ENCODE peak calls at places on chromosomes 2 and 18, in eight cellular contexts. A, U, I, C, Y, X, D and M are unnamed samples.

GRCh38 chr2:65595641-65596040 is 163.2 kb upstream of the SPRED2 start:
- DNase-seq in A (no peak), Y (no peak), I (no peak), U (no peak), D (peak; percentile 8), C (no peak), X (no peak), M (no peak)

GRCh38 chr2:127641846-127642510 is 4.0 kb upstream of the GPR17 start:
- DNase-seq in Y (no peak), A (no peak), U (no peak), I (no peak), C (peak; percentile 79), D (no peak), X (no peak), M (no peak)

GRCh38 chr2:128534688-128535392 is 216.2 kb upstream of the HS6ST1 start:
- DNase-seq in Y (no peak), A (no peak), X (no peak), U (no peak), D (no peak), I (no peak), C (no peak), M (no peak)

GRCh38 chr2:136232447-136233172 is 114.7 kb upstream of the CXCR4 start:
- DNase-seq in U (no peak), C (no peak), X (no peak), Y (no peak), A (no peak), I (no peak), D (no peak), M (no peak)

GRCh38 chr18:76977108-76977621 is 154.8 kb downstream of the ZNF236 start:
- DNase-seq in Y (no peak), D (no peak), A (no peak), U (peak; percentile 55), C (no peak), X (no peak), I (peak; percentile 72), M (no peak)

GRCh38 chr2:72828840-72829507 is 3.1 kb upstream of the EXOC6B start:
- DNase-seq in X (no peak), C (no peak), I (no peak), U (no peak), A (no peak), D (no peak), Y (no peak), M (no peak)

GRCh38 chr18:11752116-11752911 is 63.2 kb downstream of the GNAL start:
- DNase-seq in Y (peak; percentile 48), U (no peak), C (peak; percentile 72), X (peak; percentile 11), D (no peak), I (no peak), A (no peak), M (peak; percentile 12)

GRCh38 chr2:148674063-148675020 is 29.8 kb downstream of the EPC2 start:
- DNase-seq in I (no peak), X (peak; percentile 43), U (no peak), C (no peak), Y (peak; percentile 73), A (no peak), D (peak; percentile 38), M (no peak)

GRCh38 chr2:219277703-219278654 is 1.2 kb upstream of the DNAJB2 start:
- DNase-seq in Y (peak; percentile 91), A (peak; percentile 59), D (peak; percentile 27), I (peak; percentile 87), U (peak; percentile 87), C (peak; percentile 89), X (peak; percentile 74), M (peak; percentile 85)

GRCh38 chr2:35184471-35184870 is 1171.1 kb upstream of the CRIM1 start:
- DNase-seq in U (no peak), I (no peak), D (no peak), Y (no peak), X (no peak), A (no peak), C (no peak), M (no peak)

GRCh38 chr2:130337735-130338325 is 4.9 kb upstream of the IMP4 start:
- DNase-seq in Y (peak; percentile 84), D (peak; percentile 73), U (no peak), I (no peak), C (no peak), X (no peak), A (no peak), M (no peak)

GRCh38 chr2:24785704-24786321 is 7.4 kb downstream of the PTRHD1 start:
- DNase-seq in U (no peak), X (peak; percentile 66), Y (no peak), D (no peak), A (no peak), I (no peak), C (no peak), M (no peak)

GRCh38 chr2:127634066-127634617 is 11.8 kb upstream of the GPR17 start:
- DNase-seq in D (no peak), I (no peak), Y (no peak), X (no peak), C (peak; percentile 67), A (no peak), U (no peak), M (no peak)

GRCh38 chr2:38444247-38444646 is 67.2 kb upstream of the ATL2 start:
- DNase-seq in C (no peak), A (no peak), U (no peak), X (no peak), I (no peak), D (no peak), Y (peak; percentile 56), M (peak; percentile 90)

GRCh38 chr2:127000937-127001336 is 102.2 kb downstream of the TEX51 start:
- DNase-seq in X (no peak), U (no peak), Y (peak; percentile 81), I (no peak), C (no peak), A (no peak), D (no peak), M (no peak)

GRCh38 chr2:182229288-182229687 is 197.5 kb downstream of the PDE1A start:
- DNase-seq in U (no peak), D (no peak), I (no peak), X (no peak), Y (no peak), A (no peak), C (no peak), M (no peak)

GRCh38 chr2:193989645-193990044 is 1667.4 kb upstream of the SLC39A10 start:
- DNase-seq in D (no peak), X (no peak), C (no peak), I (no peak), Y (no peak), A (no peak), U (no peak), M (no peak)

GRCh38 chr2:74130211-74130995 is 17.3 kb downstream of the BOLA3 start:
- DNase-seq in X (no peak), C (peak; percentile 59), Y (no peak), U (no peak), D (no peak), A (no peak), I (no peak), M (no peak)

GRCh38 chr2:8475349-8476045 is 206.4 kb upstream of the ID2 start:
- DNase-seq in C (no peak), X (peak; percentile 70), U (no peak), Y (no peak), D (no peak), A (no peak), I (no peak), M (no peak)

GRCh38 chr2:193103064-193103463 is 908.3 kb upstream of the TMEFF2 start:
- DNase-seq in Y (peak; percentile 45), D (no peak), U (no peak), I (no peak), X (no peak), C (no peak), A (no peak), M (peak; percentile 14)

GRCh38 chr2:54471221-54471711 is 15.1 kb downstream of the SPTBN1 start:
- DNase-seq in D (peak; percentile 23), Y (peak; percentile 81), A (no peak), C (no peak), I (no peak), X (peak; percentile 35), U (peak; percentile 68), M (peak; percentile 90)

GRCh38 chr2:200422071-200422470 is 87.8 kb downstream of the KCTD18 start:
- DNase-seq in X (no peak), D (no peak), I (no peak), U (no peak), Y (no peak), C (no peak), A (no peak), M (no peak)
- H3K4me3 ChIP-seq in X (no peak overlapping the region), D (no peak overlapping the region), I (no peak overlapping the region), U (no peak overlapping the region), Y (no peak overlapping the region), C (no peak overlapping the region), A (no peak overlapping the region), M (no peak overlapping the region)

GRCh38 chr18:49564435-49564834 is 2.6 kb downstream of the LIPG start:
- DNase-seq in Y (no peak), A (no peak), D (no peak), U (no peak), I (no peak), X (no peak), C (no peak), M (no peak)

GRCh38 chr18:49563701-49564100 is 1.8 kb downstream of the LIPG start:
- DNase-seq in C (no peak), A (no peak), U (no peak), X (no peak), D (no peak), I (no peak), Y (no peak), M (no peak)

GRCh38 chr18:49561377-49562193 is at the start of gene LIPG:
- DNase-seq in I (peak; percentile 85), U (no peak), Y (peak; percentile 93), X (peak; percentile 68), C (peak; percentile 86), D (no peak), A (peak; percentile 13), M (peak; percentile 83)

GRCh38 chr18:49562481-49563129 is 748 bp downstream of the LIPG start:
- DNase-seq in D (no peak), A (no peak), X (no peak), U (no peak), C (peak; percentile 20), I (peak; percentile 18), Y (peak; percentile 66), M (no peak)

GRCh38 chr18:49563130-49563540 is 1.3 kb downstream of the LIPG start:
- DNase-seq in X (no peak), I (no peak), D (no peak), C (no peak), U (no peak), A (no peak), Y (peak; percentile 45), M (no peak)
- H3K4me3 ChIP-seq in X (no peak overlapping the region), I (peak overlapping the region; percentile 29), D (no peak overlapping the region), C (no peak overlapping the region), U (no peak overlapping the region), A (no peak overlapping the region), Y (no peak overlapping the region), M (no peak overlapping the region)

DNA sequence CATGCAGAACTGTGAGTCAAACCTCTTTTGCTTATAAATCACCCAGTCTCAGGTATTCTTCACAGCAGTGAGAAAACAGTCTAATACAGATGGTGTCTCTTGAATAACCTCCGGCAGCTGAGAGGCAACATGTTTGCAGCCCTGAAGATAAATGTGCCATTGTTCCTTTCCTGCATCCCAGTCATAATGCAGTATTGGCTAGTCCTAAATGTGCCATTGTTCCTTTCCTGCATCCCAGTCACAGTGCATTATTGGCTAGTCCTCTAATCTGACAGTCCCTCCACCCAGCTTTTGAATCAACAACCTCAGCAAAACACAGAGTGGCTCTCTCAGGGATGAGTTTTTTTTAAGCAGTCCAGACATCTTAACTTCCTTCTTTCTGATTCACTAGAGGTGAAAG is 550.7 kb downstream of the RIT2 start:
- DNase-seq in X (no peak), U (no peak), Y (no peak), A (no peak), I (no peak), C (no peak), D (no peak), M (no peak)
- H3K4me3 ChIP-seq in X (no peak overlapping the region), U (no peak overlapping the region), Y (no peak overlapping the region), A (no peak overlapping the region), I (no peak overlapping the region), C (no peak overlapping the region), D (no peak overlapping the region), M (no peak overlapping the region)

GRCh38 chr18:49249523-49249922 is 210.9 kb downstream of the DYM start:
- DNase-seq in Y (peak; percentile 83), A (no peak), C (no peak), X (no peak), U (no peak), I (no peak), D (no peak), M (peak; percentile 87)
- H3K4me3 ChIP-seq in Y (no peak overlapping the region), A (no peak overlapping the region), C (no peak overlapping the region), X (no peak overlapping the region), U (no peak overlapping the region), I (no peak overlapping the region), D (no peak overlapping the region), M (no peak overlapping the region)